ENCODE peak calls at places on chromosome 16, in nine cellular contexts. W is B cell; M is cardiac muscle cell; G is CD4-positive, alpha-beta T cell; H is occipital lobe; Z is activated T-cell treated with anti-CD3 and anti-CD28 coated beads, Interleukin-2, amount 50 U/mL, for 48 hours; P is substantia nigra; X is EL; Y is NCI-H748 treated with DMSO at 0.1 percent for 48 hours. Q is an unnamed sample.

GRCh38 chr16:66107661-66108060 is 258.8 kb upstream of the CDH5 start:
- DNase-seq in H (no peak), X (peak), Y (no peak), M (no peak), P (no peak), Z (no peak), W (no peak), G (no peak), Q (no peak)

GRCh38 chr16:29811170-29811895 is 660 bp upstream of the PRRT2 start:
- DNase-seq in H (peak), X (peak), P (peak), Z (peak), M (peak), Y (peak), W (peak), G (peak), Q (peak)

GRCh38 chr16:67928561-67929364 is 2.9 kb downstream of the CTRL start:
- DNase-seq in G (peak), X (peak), M (peak), Y (peak), P (peak), H (peak), W (peak), Z (peak), Q (no peak)

GRCh38 chr16:66950971-66951790 is 9.9 kb upstream of the CES3 start:
- DNase-seq in P (no peak), Y (no peak), G (no peak), M (no peak), X (no peak), H (no peak), Z (no peak), W (no peak), Q (no peak)

GRCh38 chr16:8996891-8997290 is 33.2 kb upstream of the USP7 start:
- DNase-seq in X (no peak), Y (no peak), M (no peak), W (no peak), P (no peak), Z (no peak), H (no peak), G (no peak), Q (no peak)

GRCh38 chr16:82703156-82703555 is 76.4 kb downstream of the CDH13 start:
- DNase-seq in Y (no peak), G (no peak), M (no peak), W (no peak), X (no peak), P (no peak), Z (no peak), H (no peak), Q (no peak)

GRCh38 chr16:9235837-9236236 is 144.4 kb downstream of the HAPSTR1 start:
- DNase-seq in Y (no peak), Z (no peak), G (no peak), M (no peak), H (no peak), X (no peak), P (no peak), W (no peak), Q (no peak)

GRCh38 chr16:86016201-86016965 is 117.4 kb downstream of the IRF8 start:
- DNase-seq in X (peak), W (peak), M (peak), G (peak), Z (peak), P (no peak), Y (peak), H (no peak), Q (no peak)

GRCh38 chr16:72202014-72202413 is 30.1 kb upstream of the PMFBP1 start:
- DNase-seq in W (no peak), H (no peak), M (no peak), P (no peak), X (no peak), G (no peak), Y (no peak), Z (no peak), Q (no peak)

GRCh38 chr16:78596348-78596995 is 497.0 kb downstream of the WWOX start:
- DNase-seq in M (no peak), Z (no peak), W (no peak), X (no peak), P (no peak), Y (no peak), G (no peak), H (no peak), Q (no peak)

GRCh38 chr16:85284138-85284897 is 172.0 kb upstream of the CIBAR2 start:
- DNase-seq in W (no peak), P (no peak), H (peak), Y (peak), Z (no peak), X (no peak), G (no peak), M (no peak), Q (no peak)

GRCh38 chr16:783404-784161 is 4.6 kb downstream of the RPUSD1 start:
- DNase-seq in W (no peak), X (no peak), H (no peak), Y (no peak), Z (no peak), P (no peak), M (no peak), G (no peak), Q (no peak)

GRCh38 chr16:11297492-11298142 is 16.5 kb upstream of the PRM1 start:
- DNase-seq in Y (no peak), M (peak), W (peak), Z (peak), P (peak), H (peak), G (peak), X (peak), Q (peak)

GRCh38 chr16:50605733-50606430 is 57.7 kb downstream of the NKD1 start:
- DNase-seq in Y (no peak), W (no peak), X (no peak), M (no peak), Z (no peak), H (no peak), P (no peak), G (no peak), Q (no peak)

GRCh38 chr16:89210904-89211515 is 6.5 kb upstream of the ZNF778 start:
- DNase-seq in M (no peak), Y (no peak), W (no peak), G (no peak), H (no peak), X (peak), P (no peak), Z (no peak), Q (no peak)

GRCh38 chr16:21698169-21699032 is 34.6 kb downstream of the OTOA start:
- DNase-seq in H (no peak), P (no peak), M (no peak), Z (no peak), X (no peak), W (no peak), Y (no peak), G (no peak), Q (no peak)

GRCh38 chr16:72856797-72857196 is 191.1 kb downstream of the ZFHX3 start:
- DNase-seq in M (no peak), Z (peak), W (no peak), G (no peak), Y (no peak), H (no peak), X (peak), P (no peak), Q (no peak)

GRCh38 chr16:64455275-64455674 is 666.6 kb downstream of the CDH11 start:
- DNase-seq in P (no peak), Z (no peak), Y (no peak), X (peak), W (no peak), G (no peak), M (no peak), H (no peak), Q (no peak)

GRCh38 chr16:88508868-88509748 is 56.0 kb downstream of the ZFPM1 start:
- DNase-seq in Z (no peak), X (no peak), Y (no peak), P (no peak), W (no peak), G (no peak), M (no peak), H (no peak), Q (no peak)

GRCh38 chr16:4617880-4618279 is 3.2 kb upstream of the UBALD1 start:
- DNase-seq in W (no peak), X (no peak), H (no peak), Z (no peak), P (no peak), G (no peak), Y (no peak), M (no peak), Q (no peak)

GRCh38 chr16:86824751-86825310 is 246.5 kb downstream of the FOXL1 start:
- DNase-seq in M (no peak), W (no peak), H (no peak), X (no peak), Y (no peak), Z (no peak), G (no peak), P (no peak), Q (peak)

GRCh38 chr16:53911506-53911905 is 207.6 kb downstream of the FTO start:
- DNase-seq in Z (no peak), Y (no peak), G (no peak), M (no peak), H (no peak), P (no peak), W (no peak), X (no peak), Q (no peak)

GRCh38 chr16:87534030-87534653 is 41.3 kb upstream of the ZCCHC14 start:
- DNase-seq in Y (no peak), X (no peak), Z (no peak), M (no peak), H (no peak), W (no peak), G (no peak), P (no peak), Q (no peak)

GRCh38 chr16:73921295-73921694 is 375.3 kb upstream of the PSMD7 start:
- DNase-seq in Z (no peak), H (no peak), W (no peak), P (no peak), X (no peak), M (no peak), Y (no peak), G (no peak), Q (no peak)

GRCh38 chr16:17591655-17592405 is 121.1 kb upstream of the XYLT1 start:
- DNase-seq in Y (peak), H (no peak), Z (peak), M (no peak), X (peak), W (no peak), P (no peak), G (no peak), Q (no peak)

GRCh38 chr16:56336071-56336688 is 89.2 kb downstream of the AMFR start:
- DNase-seq in M (peak), P (no peak), W (no peak), Z (no peak), H (no peak), G (no peak), Y (no peak), X (no peak), Q (no peak)

GRCh38 chr16:6274366-6274765 is 1058.3 kb upstream of the RBFOX1 start:
- DNase-seq in Z (no peak), G (no peak), X (no peak), H (no peak), W (no peak), P (no peak), Y (no peak), M (no peak), Q (no peak)

GRCh38 chr16:26645629-26646028 is 421.1 kb upstream of the C16orf82 start:
- DNase-seq in P (peak), Y (no peak), Z (peak), G (peak), M (peak), X (no peak), H (peak), W (no peak), Q (no peak)

GRCh38 chr16:89013111-89013510 is 36.1 kb upstream of the CBFA2T3 start:
- DNase-seq in X (no peak), Y (no peak), W (no peak), H (no peak), M (no peak), P (no peak), Z (no peak), G (no peak), Q (no peak)

GRCh38 chr16:2079991-2080390 is 32.2 kb downstream of the TSC2 start:
- DNase-seq in Z (no peak), G (no peak), M (no peak), X (no peak), W (no peak), P (no peak), H (no peak), Y (no peak), Q (no peak)

GRCh38 chr16:7316266-7316888 is 16.3 kb upstream of the RBFOX1 start:
- DNase-seq in Z (no peak), X (no peak), P (no peak), M (no peak), G (no peak), W (no peak), H (no peak), Y (peak), Q (no peak)

GRCh38 chr16:82156761-82157654 is 13.0 kb downstream of the MPHOSPH6 start:
- DNase-seq in H (no peak), G (no peak), Z (no peak), W (no peak), Y (no peak), X (no peak), P (no peak), M (no peak), Q (no peak)

Q was measured in retinal pigment epithelial cell.